ENCODE peak calls at places on chromosomes 5 and 9, in nine cellular contexts. L is NCI-H1092, U is dermis microvascular lymphatic vessel endothelial cell, G is transverse colon, C is HT1080, Y is psoas muscle, F is cardiac muscle cell, W is DND-41, R is glutamatergic neuron. T is an unnamed sample.

GRCh38 chr9:18580146-18580545 is 106.2 kb downstream of the ADAMTSL1 start:
- DNase-seq in L (no peak), U (no peak), G (no peak), C (no peak), Y (no peak), F (no peak), W (no peak), R (no peak), T (no peak)

GRCh38 chr5:171595401-171595800 is 176.0 kb downstream of the FGF18 start:
- DNase-seq in L (no peak), U (no peak), G (no peak), C (no peak), Y (no peak), F (no peak), W (no peak), R (no peak), T (no peak)

GRCh38 chr5:79924936-79925893 is 65.8 kb downstream of the MTX3 start:
- DNase-seq in L (no peak), U (peak; percentile 3), G (no peak), C (peak; percentile 40), Y (no peak), F (peak; percentile 4), W (no peak), R (peak; percentile 22), T (no peak)

GRCh38 chr5:91283326-91283725 is 99.8 kb downstream of the ARRDC3 start:
- DNase-seq in L (no peak), U (no peak), G (no peak), C (peak; percentile 8), Y (no peak), F (no peak), W (no peak), R (no peak), T (no peak)

GRCh38 chr5:170491479-170491878 is 12.3 kb upstream of the KCNIP1 start:
- DNase-seq in L (no peak), U (peak; percentile 94), G (no peak), C (peak; percentile 91), Y (no peak), F (no peak), W (no peak), R (no peak), T (no peak)

GRCh38 chr5:170540276-170540675 is 36.5 kb downstream of the KCNIP1 start:
- DNase-seq in L (no peak), U (no peak), G (no peak), C (no peak), Y (no peak), F (no peak), W (no peak), R (no peak), T (no peak)

GRCh38 chr5:141479776-141480175 is 4.0 kb downstream of the PCDHGC3 start:
- DNase-seq in L (no peak), U (no peak), G (no peak), C (no peak), Y (no peak), F (no peak), W (no peak), R (no peak), T (no peak)

GRCh38 chr5:149747141-149747832 is 17.2 kb downstream of the PPARGC1B start:
- DNase-seq in L (no peak), U (no peak), G (peak; percentile 94), C (no peak), Y (peak; percentile 37), F (no peak), W (no peak), R (no peak), T (peak; percentile 93)

GRCh38 chr9:68793605-68794343 is 88.7 kb downstream of the PIP5K1B start:
- DNase-seq in L (no peak), U (no peak), G (no peak), C (peak; percentile 2), Y (no peak), F (no peak), W (no peak), R (no peak), T (no peak)

GRCh38 chr9:27292646-27293045 is 4.3 kb downstream of the EQTN start:
- DNase-seq in L (no peak), U (no peak), G (no peak), C (no peak), Y (peak; percentile 40), F (no peak), W (no peak), R (no peak), T (no peak)

GRCh38 chr9:91882628-91883027 is 67.4 kb downstream of the ROR2 start:
- DNase-seq in L (no peak), U (no peak), G (no peak), C (no peak), Y (no peak), F (no peak), W (no peak), R (no peak), T (no peak)

GRCh38 chr9:33180526-33181184 is 13.5 kb upstream of the B4GALT1 start:
- DNase-seq in L (no peak), U (peak; percentile 41), G (no peak), C (peak; percentile 28), Y (no peak), F (no peak), W (no peak), R (no peak), T (no peak)

GRCh38 chr5:31479706-31480105 is 52.2 kb downstream of the DROSHA start:
- DNase-seq in L (no peak), U (no peak), G (no peak), C (no peak), Y (no peak), F (no peak), W (no peak), R (no peak), T (no peak)

GRCh38 chr5:135205616-135206349 is 171.8 kb upstream of the PITX1 start:
- DNase-seq in L (no peak), U (no peak), G (no peak), C (no peak), Y (no peak), F (no peak), W (no peak), R (no peak), T (no peak)

GRCh38 chr5:157172408-157172807 is 6.3 kb upstream of the GARIN3 start:
- DNase-seq in L (no peak), U (no peak), G (peak; percentile 12), C (no peak), Y (no peak), F (no peak), W (peak; percentile 61), R (no peak), T (no peak)